ENCODE peak calls at places on chromosomes 16 and 17, in six cellular contexts. G is GM23248, Z is cardiac fibroblast, J is GM04503, P is RCC 7860, I is C1 segment of cervical spinal cord. E is an unnamed sample.

GRCh38 chr16:21060027-21060510 is 90.6 kb downstream of the DNAH3 start:
- DNase-seq in P (no peak), I (no peak), G (no peak), Z (no peak), J (no peak), E (no peak)

GRCh38 chr16:83631006-83631405 is 176.8 kb upstream of the HSBP1 start:
- DNase-seq in P (no peak), I (no peak), Z (no peak), J (no peak), G (no peak), E (peak; percentile 29)

GRCh38 chr17:72357764-72358365 is 237.0 kb downstream of the SOX9 start:
- DNase-seq in Z (peak; percentile 37), G (peak; percentile 39), P (peak; percentile 5), J (no peak), I (no peak), E (no peak)

GRCh38 chr17:49730078-49730786 is 22.5 kb upstream of the SLC35B1 start:
- DNase-seq in I (peak; percentile 68), J (peak; percentile 94), P (no peak), G (peak; percentile 87), Z (peak; percentile 65), E (peak; percentile 98)

GRCh38 chr17:8122391-8122922 is 1.4 kb downstream of the HES7 start:
- DNase-seq in G (peak; percentile 72), J (no peak), P (peak; percentile 44), Z (peak; percentile 54), I (no peak), E (peak; percentile 44)

GRCh38 chr17:39361064-39361463 is 40.4 kb downstream of the FBXL20 start:
- DNase-seq in Z (no peak), G (no peak), J (no peak), P (no peak), I (no peak), E (no peak)

GRCh38 chr17:4548721-4549531 is 6.3 kb downstream of the MYBBP1A start:
- DNase-seq in G (no peak), J (no peak), P (no peak), Z (no peak), I (no peak), E (no peak)

GRCh38 chr16:89357460-89357859 is 132.9 kb downstream of the ANKRD11 start:
- DNase-seq in Z (no peak), I (peak; percentile 58), P (no peak), J (no peak), G (peak; percentile 30), E (no peak)

GRCh38 chr16:28572659-28573510 is 19.2 kb downstream of the SGF29 start:
- DNase-seq in P (no peak), J (no peak), I (no peak), Z (no peak), G (peak; percentile 19), E (peak; percentile 7)

GRCh38 chr16:72066747-72067146 is 3.7 kb downstream of the HPR start:
- DNase-seq in J (peak; percentile 1), G (peak; percentile 65), Z (peak; percentile 57), P (peak; percentile 18), I (no peak), E (peak; percentile 51)

GRCh38 chr17:50028207-50029120 is 27.4 kb upstream of the ITGA3 start:
- DNase-seq in I (no peak), J (no peak), P (peak; percentile 99), G (peak; percentile 70), Z (peak; percentile 49), E (peak; percentile 82)

GRCh38 chr17:6269474-6269873 is 165.4 kb downstream of the AIPL1 start:
- DNase-seq in J (no peak), I (no peak), Z (peak; percentile 32), G (peak; percentile 43), P (no peak), E (peak; percentile 25)